ENCODE peak calls at places on chromosome 1, in nine cellular contexts. One of them, this sample, is unnamed.

GRCh38 chr1:181541947-181542346 is 58.6 kb downstream of the CACNA1E start:
- DNase-seq in midbrain: no peak
- DNase-seq in activated CD4-positive, alpha-beta T cell treated with anti-CD3 and anti-CD28 coated beads, Interleukin-2, amount 10 ng/mL, durations not matched to agents 24 days and 14 days: no peak
- DNase-seq in aorta: no peak
- DNase-seq in AG20443: no peak
- DNase-seq in progenitor cell of endocrine pancreas: no peak
- DNase-seq in endothelial cell: no peak
- DNase-seq in CD4-positive, CD25-positive, alpha-beta regulatory T cell: no peak
- DNase-seq in NB4: no peak
- DNase-seq in this sample: no peak

GRCh38 chr1:83822206-83822605 is 176.7 kb downstream of the TTLL7 start:
- DNase-seq in midbrain: no peak
- DNase-seq in activated CD4-positive, alpha-beta T cell treated with anti-CD3 and anti-CD28 coated beads, Interleukin-2, amount 10 ng/mL, durations not matched to agents 24 days and 14 days: no peak
- DNase-seq in aorta: no peak
- DNase-seq in AG20443: no peak
- DNase-seq in progenitor cell of endocrine pancreas: no peak
- DNase-seq in endothelial cell: no peak
- DNase-seq in CD4-positive, CD25-positive, alpha-beta regulatory T cell: no peak
- DNase-seq in NB4: no peak
- DNase-seq in this sample: no peak

GRCh38 chr1:231106347-231106746 is 55.5 kb upstream of the TRIM67 start:
- DNase-seq in midbrain: no peak
- DNase-seq in activated CD4-positive, alpha-beta T cell treated with anti-CD3 and anti-CD28 coated beads, Interleukin-2, amount 10 ng/mL, durations not matched to agents 24 days and 14 days: no peak
- DNase-seq in aorta: no peak
- DNase-seq in AG20443: peak
- DNase-seq in progenitor cell of endocrine pancreas: no peak
- DNase-seq in endothelial cell: no peak
- DNase-seq in CD4-positive, CD25-positive, alpha-beta regulatory T cell: no peak
- DNase-seq in NB4: no peak
- DNase-seq in this sample: no peak

GRCh38 chr1:151680812-151681211 is 35.8 kb downstream of the CELF3 start:
- DNase-seq in midbrain: no peak
- DNase-seq in activated CD4-positive, alpha-beta T cell treated with anti-CD3 and anti-CD28 coated beads, Interleukin-2, amount 10 ng/mL, durations not matched to agents 24 days and 14 days: no peak
- DNase-seq in aorta: no peak
- DNase-seq in AG20443: peak
- DNase-seq in progenitor cell of endocrine pancreas: no peak
- DNase-seq in endothelial cell: no peak
- DNase-seq in CD4-positive, CD25-positive, alpha-beta regulatory T cell: no peak
- DNase-seq in NB4: no peak
- DNase-seq in this sample: no peak

GRCh38 chr1:110328274-110328673 is 10.9 kb upstream of the RBM15 start:
- DNase-seq in midbrain: no peak
- DNase-seq in activated CD4-positive, alpha-beta T cell treated with anti-CD3 and anti-CD28 coated beads, Interleukin-2, amount 10 ng/mL, durations not matched to agents 24 days and 14 days: no peak
- DNase-seq in aorta: no peak
- DNase-seq in AG20443: no peak
- DNase-seq in progenitor cell of endocrine pancreas: no peak
- DNase-seq in endothelial cell: no peak
- DNase-seq in CD4-positive, CD25-positive, alpha-beta regulatory T cell: no peak
- DNase-seq in NB4: no peak
- DNase-seq in this sample: no peak

GRCh38 chr1:117339866-117340357 is 27.3 kb upstream of the MAN1A2 start:
- DNase-seq in midbrain: no peak
- DNase-seq in activated CD4-positive, alpha-beta T cell treated with anti-CD3 and anti-CD28 coated beads, Interleukin-2, amount 10 ng/mL, durations not matched to agents 24 days and 14 days: no peak
- DNase-seq in aorta: no peak
- DNase-seq in AG20443: peak
- DNase-seq in progenitor cell of endocrine pancreas: no peak
- DNase-seq in endothelial cell: no peak
- DNase-seq in CD4-positive, CD25-positive, alpha-beta regulatory T cell: peak
- DNase-seq in NB4: peak
- DNase-seq in this sample: no peak

GRCh38 chr1:19361231-19362147 is 49.4 kb downstream of the SLC66A1 start:
- DNase-seq in midbrain: no peak
- DNase-seq in activated CD4-positive, alpha-beta T cell treated with anti-CD3 and anti-CD28 coated beads, Interleukin-2, amount 10 ng/mL, durations not matched to agents 24 days and 14 days: no peak
- DNase-seq in aorta: no peak
- DNase-seq in AG20443: peak
- DNase-seq in progenitor cell of endocrine pancreas: no peak
- DNase-seq in endothelial cell: no peak
- DNase-seq in CD4-positive, CD25-positive, alpha-beta regulatory T cell: no peak
- DNase-seq in NB4: no peak
- DNase-seq in this sample: no peak

GRCh38 chr1:172742599-172743500 is 83.9 kb downstream of the FASLG start:
- DNase-seq in midbrain: peak
- DNase-seq in activated CD4-positive, alpha-beta T cell treated with anti-CD3 and anti-CD28 coated beads, Interleukin-2, amount 10 ng/mL, durations not matched to agents 24 days and 14 days: peak
- DNase-seq in aorta: no peak
- DNase-seq in AG20443: peak
- DNase-seq in progenitor cell of endocrine pancreas: no peak
- DNase-seq in endothelial cell: no peak
- DNase-seq in CD4-positive, CD25-positive, alpha-beta regulatory T cell: peak
- DNase-seq in NB4: peak
- DNase-seq in this sample: no peak

GRCh38 chr1:229108598-229109201 is 162.2 kb upstream of the RAB4A start:
- DNase-seq in midbrain: no peak
- DNase-seq in activated CD4-positive, alpha-beta T cell treated with anti-CD3 and anti-CD28 coated beads, Interleukin-2, amount 10 ng/mL, durations not matched to agents 24 days and 14 days: no peak
- DNase-seq in aorta: peak
- DNase-seq in AG20443: no peak
- DNase-seq in progenitor cell of endocrine pancreas: no peak
- DNase-seq in endothelial cell: no peak
- DNase-seq in CD4-positive, CD25-positive, alpha-beta regulatory T cell: no peak
- DNase-seq in NB4: no peak
- DNase-seq in this sample: no peak

GRCh38 chr1:11730429-11730861 is 5.5 kb upstream of the AGTRAP start:
- DNase-seq in midbrain: peak
- DNase-seq in activated CD4-positive, alpha-beta T cell treated with anti-CD3 and anti-CD28 coated beads, Interleukin-2, amount 10 ng/mL, durations not matched to agents 24 days and 14 days: peak
- DNase-seq in aorta: no peak
- DNase-seq in AG20443: peak
- DNase-seq in progenitor cell of endocrine pancreas: no peak
- DNase-seq in endothelial cell: peak
- DNase-seq in CD4-positive, CD25-positive, alpha-beta regulatory T cell: peak
- DNase-seq in NB4: peak
- DNase-seq in this sample: no peak

GRCh38 chr1:221099747-221100146 is 220.5 kb downstream of the HLX start:
- DNase-seq in midbrain: no peak
- DNase-seq in activated CD4-positive, alpha-beta T cell treated with anti-CD3 and anti-CD28 coated beads, Interleukin-2, amount 10 ng/mL, durations not matched to agents 24 days and 14 days: no peak
- DNase-seq in aorta: no peak
- DNase-seq in AG20443: no peak
- DNase-seq in progenitor cell of endocrine pancreas: no peak
- DNase-seq in endothelial cell: no peak
- DNase-seq in CD4-positive, CD25-positive, alpha-beta regulatory T cell: no peak
- DNase-seq in NB4: no peak
- DNase-seq in this sample: no peak

GRCh38 chr1:113856011-113856410 is 15.5 kb downstream of the PTPN22 start:
- DNase-seq in midbrain: no peak
- DNase-seq in activated CD4-positive, alpha-beta T cell treated with anti-CD3 and anti-CD28 coated beads, Interleukin-2, amount 10 ng/mL, durations not matched to agents 24 days and 14 days: peak
- DNase-seq in aorta: no peak
- DNase-seq in AG20443: no peak
- DNase-seq in progenitor cell of endocrine pancreas: no peak
- DNase-seq in endothelial cell: no peak
- DNase-seq in CD4-positive, CD25-positive, alpha-beta regulatory T cell: no peak
- DNase-seq in NB4: no peak
- DNase-seq in this sample: no peak

GRCh38 chr1:42765832-42766722 is 751 bp downstream of the P3H1 start:
- DNase-seq in midbrain: peak
- DNase-seq in activated CD4-positive, alpha-beta T cell treated with anti-CD3 and anti-CD28 coated beads, Interleukin-2, amount 10 ng/mL, durations not matched to agents 24 days and 14 days: peak
- DNase-seq in aorta: peak
- DNase-seq in AG20443: peak
- DNase-seq in progenitor cell of endocrine pancreas: no peak
- DNase-seq in endothelial cell: peak
- DNase-seq in CD4-positive, CD25-positive, alpha-beta regulatory T cell: peak
- DNase-seq in NB4: peak
- DNase-seq in this sample: peak

GRCh38 chr1:61253059-61253735 is 170.8 kb downstream of the NFIA start:
- DNase-seq in midbrain: peak
- DNase-seq in activated CD4-positive, alpha-beta T cell treated with anti-CD3 and anti-CD28 coated beads, Interleukin-2, amount 10 ng/mL, durations not matched to agents 24 days and 14 days: no peak
- DNase-seq in aorta: peak
- DNase-seq in AG20443: peak
- DNase-seq in progenitor cell of endocrine pancreas: no peak
- DNase-seq in endothelial cell: no peak
- DNase-seq in CD4-positive, CD25-positive, alpha-beta regulatory T cell: no peak
- DNase-seq in NB4: peak
- DNase-seq in this sample: no peak

GRCh38 chr1:205056956-205057568 is 14.1 kb downstream of the CNTN2 start:
- DNase-seq in midbrain: no peak
- DNase-seq in activated CD4-positive, alpha-beta T cell treated with anti-CD3 and anti-CD28 coated beads, Interleukin-2, amount 10 ng/mL, durations not matched to agents 24 days and 14 days: no peak
- DNase-seq in aorta: no peak
- DNase-seq in AG20443: no peak
- DNase-seq in progenitor cell of endocrine pancreas: no peak
- DNase-seq in endothelial cell: no peak
- DNase-seq in CD4-positive, CD25-positive, alpha-beta regulatory T cell: no peak
- DNase-seq in NB4: no peak
- DNase-seq in this sample: no peak

GRCh38 chr1:24391882-24392603 is 21.5 kb downstream of the STPG1 start:
- DNase-seq in midbrain: peak
- DNase-seq in activated CD4-positive, alpha-beta T cell treated with anti-CD3 and anti-CD28 coated beads, Interleukin-2, amount 10 ng/mL, durations not matched to agents 24 days and 14 days: peak
- DNase-seq in aorta: peak
- DNase-seq in AG20443: peak
- DNase-seq in progenitor cell of endocrine pancreas: peak
- DNase-seq in endothelial cell: peak
- DNase-seq in CD4-positive, CD25-positive, alpha-beta regulatory T cell: peak
- DNase-seq in NB4: peak
- DNase-seq in this sample: no peak

GRCh38 chr1:183635112-183635605 is 424 bp downstream of the ARPC5 start:
- DNase-seq in midbrain: peak
- DNase-seq in activated CD4-positive, alpha-beta T cell treated with anti-CD3 and anti-CD28 coated beads, Interleukin-2, amount 10 ng/mL, durations not matched to agents 24 days and 14 days: peak
- DNase-seq in aorta: peak
- DNase-seq in AG20443: peak
- DNase-seq in progenitor cell of endocrine pancreas: peak
- DNase-seq in endothelial cell: peak
- DNase-seq in CD4-positive, CD25-positive, alpha-beta regulatory T cell: no peak
- DNase-seq in NB4: no peak
- DNase-seq in this sample: peak

GRCh38 chr1:152697701-152698600 is at the start of gene LCE2A:
- DNase-seq in midbrain: no peak
- DNase-seq in activated CD4-positive, alpha-beta T cell treated with anti-CD3 and anti-CD28 coated beads, Interleukin-2, amount 10 ng/mL, durations not matched to agents 24 days and 14 days: no peak
- DNase-seq in aorta: no peak
- DNase-seq in AG20443: no peak
- DNase-seq in progenitor cell of endocrine pancreas: no peak
- DNase-seq in endothelial cell: no peak
- DNase-seq in CD4-positive, CD25-positive, alpha-beta regulatory T cell: no peak
- DNase-seq in NB4: no peak
- DNase-seq in this sample: no peak

GRCh38 chr1:15355968-15356621 is 53.6 kb upstream of the EFHD2 start:
- DNase-seq in midbrain: no peak
- DNase-seq in activated CD4-positive, alpha-beta T cell treated with anti-CD3 and anti-CD28 coated beads, Interleukin-2, amount 10 ng/mL, durations not matched to agents 24 days and 14 days: no peak
- DNase-seq in aorta: no peak
- DNase-seq in AG20443: no peak
- DNase-seq in progenitor cell of endocrine pancreas: no peak
- DNase-seq in endothelial cell: no peak
- DNase-seq in CD4-positive, CD25-positive, alpha-beta regulatory T cell: no peak
- DNase-seq in NB4: no peak
- DNase-seq in this sample: no peak

GRCh38 chr1:117698398-117699160 is 92.7 kb downstream of the TENT5C start:
- DNase-seq in midbrain: no peak
- DNase-seq in activated CD4-positive, alpha-beta T cell treated with anti-CD3 and anti-CD28 coated beads, Interleukin-2, amount 10 ng/mL, durations not matched to agents 24 days and 14 days: no peak
- DNase-seq in aorta: peak
- DNase-seq in AG20443: peak
- DNase-seq in progenitor cell of endocrine pancreas: no peak
- DNase-seq in endothelial cell: no peak
- DNase-seq in CD4-positive, CD25-positive, alpha-beta regulatory T cell: no peak
- DNase-seq in NB4: peak
- DNase-seq in this sample: no peak

GRCh38 chr1:48673725-48674124 is 103.0 kb downstream of the BEND5 start:
- DNase-seq in midbrain: no peak
- DNase-seq in activated CD4-positive, alpha-beta T cell treated with anti-CD3 and anti-CD28 coated beads, Interleukin-2, amount 10 ng/mL, durations not matched to agents 24 days and 14 days: no peak
- DNase-seq in aorta: no peak
- DNase-seq in AG20443: no peak
- DNase-seq in progenitor cell of endocrine pancreas: no peak
- DNase-seq in endothelial cell: peak
- DNase-seq in CD4-positive, CD25-positive, alpha-beta regulatory T cell: no peak
- DNase-seq in NB4: peak
- DNase-seq in this sample: no peak

GRCh38 chr1:15272009-15272781 is 25.2 kb downstream of the FHAD1 start:
- DNase-seq in midbrain: peak
- DNase-seq in activated CD4-positive, alpha-beta T cell treated with anti-CD3 and anti-CD28 coated beads, Interleukin-2, amount 10 ng/mL, durations not matched to agents 24 days and 14 days: peak
- DNase-seq in aorta: peak
- DNase-seq in AG20443: peak
- DNase-seq in progenitor cell of endocrine pancreas: peak
- DNase-seq in endothelial cell: peak
- DNase-seq in CD4-positive, CD25-positive, alpha-beta regulatory T cell: no peak
- DNase-seq in NB4: peak
- DNase-seq in this sample: no peak

GRCh38 chr1:67149179-67149770 is 14.5 kb upstream of the C1orf141 start:
- DNase-seq in midbrain: peak
- DNase-seq in activated CD4-positive, alpha-beta T cell treated with anti-CD3 and anti-CD28 coated beads, Interleukin-2, amount 10 ng/mL, durations not matched to agents 24 days and 14 days: peak
- DNase-seq in aorta: peak
- DNase-seq in AG20443: peak
- DNase-seq in progenitor cell of endocrine pancreas: peak
- DNase-seq in endothelial cell: peak
- DNase-seq in CD4-positive, CD25-positive, alpha-beta regulatory T cell: peak
- DNase-seq in NB4: peak
- DNase-seq in this sample: no peak

GRCh38 chr1:11072216-11072917 is 12.5 kb upstream of the SRM start:
- DNase-seq in midbrain: no peak
- DNase-seq in activated CD4-positive, alpha-beta T cell treated with anti-CD3 and anti-CD28 coated beads, Interleukin-2, amount 10 ng/mL, durations not matched to agents 24 days and 14 days: no peak
- DNase-seq in aorta: no peak
- DNase-seq in AG20443: no peak
- DNase-seq in progenitor cell of endocrine pancreas: no peak
- DNase-seq in endothelial cell: no peak
- DNase-seq in CD4-positive, CD25-positive, alpha-beta regulatory T cell: no peak
- DNase-seq in NB4: no peak
- DNase-seq in this sample: peak

GRCh38 chr1:89606227-89606945 is 26.5 kb upstream of the LRRC8C start:
- DNase-seq in midbrain: no peak
- DNase-seq in activated CD4-positive, alpha-beta T cell treated with anti-CD3 and anti-CD28 coated beads, Interleukin-2, amount 10 ng/mL, durations not matched to agents 24 days and 14 days: peak
- DNase-seq in aorta: no peak
- DNase-seq in AG20443: no peak
- DNase-seq in progenitor cell of endocrine pancreas: no peak
- DNase-seq in endothelial cell: no peak
- DNase-seq in CD4-positive, CD25-positive, alpha-beta regulatory T cell: peak
- DNase-seq in NB4: no peak
- DNase-seq in this sample: no peak

GRCh38 chr1:62318756-62319544 is at the start of gene KANK4:
- DNase-seq in midbrain: no peak
- DNase-seq in activated CD4-positive, alpha-beta T cell treated with anti-CD3 and anti-CD28 coated beads, Interleukin-2, amount 10 ng/mL, durations not matched to agents 24 days and 14 days: no peak
- DNase-seq in aorta: no peak
- DNase-seq in AG20443: peak
- DNase-seq in progenitor cell of endocrine pancreas: peak
- DNase-seq in endothelial cell: peak
- DNase-seq in CD4-positive, CD25-positive, alpha-beta regulatory T cell: no peak
- DNase-seq in NB4: no peak
- DNase-seq in this sample: peak

GRCh38 chr1:18926315-18927081 is 24.1 kb upstream of the ALDH4A1 start:
- DNase-seq in midbrain: no peak
- DNase-seq in activated CD4-positive, alpha-beta T cell treated with anti-CD3 and anti-CD28 coated beads, Interleukin-2, amount 10 ng/mL, durations not matched to agents 24 days and 14 days: peak
- DNase-seq in aorta: peak
- DNase-seq in AG20443: peak
- DNase-seq in progenitor cell of endocrine pancreas: no peak
- DNase-seq in endothelial cell: peak
- DNase-seq in CD4-positive, CD25-positive, alpha-beta regulatory T cell: peak
- DNase-seq in NB4: peak
- DNase-seq in this sample: no peak

GRCh38 chr1:178542554-178543290 is 29.8 kb downstream of the TEX35 start:
- DNase-seq in midbrain: peak
- DNase-seq in activated CD4-positive, alpha-beta T cell treated with anti-CD3 and anti-CD28 coated beads, Interleukin-2, amount 10 ng/mL, durations not matched to agents 24 days and 14 days: peak
- DNase-seq in aorta: peak
- DNase-seq in AG20443: peak
- DNase-seq in progenitor cell of endocrine pancreas: peak
- DNase-seq in endothelial cell: peak
- DNase-seq in CD4-positive, CD25-positive, alpha-beta regulatory T cell: peak
- DNase-seq in NB4: peak
- DNase-seq in this sample: peak